ENCODE peak calls at places on chromosomes 13 and 19, in four cellular contexts. S, Y, H and Z are unnamed samples.

GRCh38 chr13:44573071-44573470 is 3.1 kb downstream of the TSC22D1 start:
- DNase-seq in Y (no peak), H (no peak), S (no peak), Z (no peak)

GRCh38 chr13:39051157-39051556 is 12.9 kb downstream of the NHLRC3 start:
- DNase-seq in H (no peak), Y (peak), S (no peak), Z (peak)

GRCh38 chr19:54448037-54448773 is 794 bp upstream of the LENG8 start:
- DNase-seq in S (peak), Y (peak), H (no peak), Z (peak)

GRCh38 chr13:38767506-38768265 is 80.8 kb downstream of the FREM2 start:
- DNase-seq in H (no peak), S (no peak), Y (no peak), Z (no peak)

GRCh38 chr13:41418027-41418426 is 39.3 kb upstream of the RGCC start:
- DNase-seq in S (no peak), H (no peak), Y (no peak), Z (no peak)

GRCh38 chr13:67273001-67273400 is 42.9 kb upstream of the PCDH9 start:
- DNase-seq in Y (no peak), S (no peak), H (no peak), Z (no peak)

GRCh38 chr13:110915874-110916670 is 1.2 kb upstream of the ANKRD10 start:
- DNase-seq in S (no peak), H (no peak), Y (no peak), Z (no peak)

GRCh38 chr13:30884543-30884942 is 21.5 kb upstream of the MEDAG start:
- DNase-seq in H (no peak), S (no peak), Y (peak), Z (no peak)

GRCh38 chr13:31706105-31706504 is 33.2 kb upstream of the RXFP2 start:
- DNase-seq in Y (no peak), S (no peak), H (no peak), Z (no peak)

GRCh38 chr13:111410232-111411021 is 90.0 kb downstream of the TEX29 start:
- DNase-seq in H (no peak), S (no peak), Y (no peak), Z (no peak)

GRCh38 chr13:71605744-71606143 is 261.3 kb downstream of the DACH1 start:
- DNase-seq in Y (no peak), S (no peak), H (no peak), Z (no peak)

GRCh38 chr19:18385675-18386542 is at the start of gene GDF15:
- DNase-seq in H (no peak), S (peak), Y (peak), Z (peak)

GRCh38 chr13:21420706-21421105 is 38.4 kb downstream of the ZDHHC20 start:
- DNase-seq in Y (no peak), H (no peak), S (no peak), Z (no peak)

GRCh38 chr13:21435710-21436151 is 23.4 kb downstream of the ZDHHC20 start:
- DNase-seq in H (peak), S (no peak), Y (peak), Z (no peak)

GRCh38 chr19:15137777-15138176 is 30.6 kb downstream of the SYDE1 start:
- DNase-seq in S (no peak), H (no peak), Y (no peak), Z (no peak)
- TF ChIP-seq NRF1 in S (no peak), H (no peak), Y (no peak), Z (no peak)

GRCh38 chr13:51101636-51102218 is 9.3 kb downstream of the C13orf42 start:
- DNase-seq in Y (no peak), H (no peak), S (peak), Z (no peak)
- TF ChIP-seq EP300 in Y (no peak), H (no peak), S (no peak), Z (no peak)

DNA sequence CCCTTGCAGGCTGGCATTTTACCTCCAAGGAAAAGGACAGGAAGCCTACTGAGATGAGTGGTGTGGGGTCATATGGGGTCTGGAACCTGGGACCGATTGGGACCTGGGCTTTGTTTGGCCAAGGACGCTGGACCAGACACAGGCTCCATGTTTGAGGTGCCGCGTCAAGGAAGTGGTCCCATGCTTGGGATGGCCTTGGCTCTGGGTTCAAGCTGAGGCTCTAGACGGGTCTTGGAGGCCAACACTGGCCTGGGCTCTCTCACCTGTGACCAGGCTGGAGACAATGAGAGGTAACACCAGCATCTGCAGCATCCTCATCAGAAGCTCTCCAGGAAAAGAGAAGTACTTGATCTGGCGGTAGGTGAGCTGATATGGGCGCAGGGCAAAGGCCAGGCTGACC is 8.2 kb downstream of the SLC1A6 start:
- DNase-seq in S (no peak), Y (no peak), H (no peak), Z (no peak)
- TF ChIP-seq NRF1 in S (no peak), Y (no peak), H (no peak), Z (no peak)

GRCh38 chr19:16263115-16263839 is 61.3 kb upstream of the KLF2 start:
- DNase-seq in H (no peak), Y (no peak), S (no peak), Z (no peak)
- TF ChIP-seq EP300 in H (no peak), Y (no peak), S (no peak), Z (no peak)

GRCh38 chr13:91139232-91139631 is 208.3 kb upstream of the MIR17HG start:
- DNase-seq in H (no peak), S (no peak), Y (no peak), Z (no peak)
- TF ChIP-seq NRF1 in H (no peak), S (no peak), Y (no peak), Z (no peak)

GRCh38 chr19:58544591-58545285 is 874 bp downstream of the TRIM28 start:
- DNase-seq in Y (peak), S (no peak), H (no peak), Z (peak)
- TF ChIP-seq EP300 in Y (no peak), S (no peak), H (no peak), Z (no peak)

DNA sequence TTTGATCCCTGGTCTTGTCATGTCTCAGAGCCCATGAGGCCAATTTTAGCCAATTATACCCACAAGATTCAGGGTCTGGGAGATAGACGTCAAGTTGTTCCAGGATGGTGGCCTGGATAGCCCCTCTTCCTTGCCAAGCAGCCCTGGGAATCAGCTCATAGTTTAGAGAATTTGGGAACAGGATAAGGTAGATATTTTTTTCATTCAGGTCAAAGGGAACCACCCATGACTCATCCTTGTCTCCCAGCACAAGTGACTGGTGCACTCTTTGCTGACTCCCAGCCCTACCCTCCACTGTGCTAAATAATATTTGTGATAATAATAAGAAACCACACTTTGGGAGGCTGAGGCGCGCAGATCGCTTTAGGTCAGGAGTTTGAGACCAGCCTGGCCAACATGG is 17.1 kb upstream of the S1PR4 start:
- DNase-seq in H (no peak), S (no peak), Y (peak), Z (no peak)
- TF ChIP-seq NRF1 in H (no peak), S (no peak), Y (no peak), Z (no peak)

GRCh38 chr13:94175076-94175475 is 304.4 kb downstream of the DCT start:
- DNase-seq in H (no peak), Y (no peak), S (no peak), Z (no peak)

GRCh38 chr13:94177041-94177440 is 302.4 kb downstream of the DCT start:
- DNase-seq in Y (no peak), H (no peak), S (no peak), Z (no peak)

GRCh38 chr13:94176576-94176975 is 302.9 kb downstream of the DCT start:
- DNase-seq in Y (no peak), H (no peak), S (no peak), Z (no peak)

GRCh38 chr13:94173312-94173854 is 306.1 kb downstream of the DCT start:
- DNase-seq in H (no peak), Y (no peak), S (no peak), Z (no peak)

GRCh38 chr13:94174009-94174408 is 305.5 kb downstream of the DCT start:
- DNase-seq in S (no peak), H (no peak), Y (no peak), Z (no peak)
- TF ChIP-seq EP300 in S (no peak), H (no peak), Y (no peak), Z (no peak)

GRCh38 chr13:100667894-100668293 is 6.7 kb downstream of the TMTC4 start:
- DNase-seq in S (no peak), Y (no peak), H (no peak), Z (no peak)

GRCh38 chr13:100666124-100666523 is 8.5 kb downstream of the TMTC4 start:
- DNase-seq in H (no peak), S (no peak), Y (no peak), Z (peak)

GRCh38 chr13:100671389-100672182 is 3.0 kb downstream of the TMTC4 start:
- DNase-seq in H (no peak), Y (no peak), S (no peak), Z (no peak)

GRCh38 chr13:100665403-100665802 is 9.2 kb downstream of the TMTC4 start:
- DNase-seq in Y (no peak), H (no peak), S (no peak), Z (no peak)

DNA sequence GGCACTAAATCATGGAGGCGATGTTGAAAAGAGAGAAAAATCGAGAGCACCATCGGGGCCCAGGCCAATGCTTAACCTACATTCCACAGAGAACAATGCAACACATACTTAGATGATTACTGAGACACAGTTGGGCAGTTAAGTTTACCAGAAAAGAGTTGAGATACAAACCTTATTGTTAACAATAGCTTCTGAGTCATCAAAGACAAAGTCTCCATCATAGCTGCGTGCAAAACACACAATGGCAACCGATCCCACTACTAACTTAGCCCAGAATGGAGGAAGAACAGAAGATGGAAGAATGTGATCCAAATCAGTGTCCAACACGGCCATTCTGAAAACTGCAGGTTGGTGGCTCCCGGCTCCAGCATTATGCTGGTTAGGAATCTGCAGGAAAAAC is 6.2 kb downstream of the TMTC4 start:
- DNase-seq in Y (no peak), H (no peak), S (no peak), Z (no peak)
- TF ChIP-seq NRF1 in Y (no peak), H (no peak), S (no peak), Z (no peak)

GRCh38 chr19:13868663-13869062 is 8.3 kb upstream of the NANOS3 start:
- DNase-seq in S (no peak), Y (no peak), H (no peak), Z (no peak)
- TF ChIP-seq EP300 in S (no peak), Y (no peak), H (no peak), Z (no peak)